ENCODE peak calls at places on chromosome 2, in six cellular contexts. D is activated gamma-delta T cell treated with Interleukin-2 at 50 U/mL for 16 hours, B is T follicular helper cell, Z is HEK293T, R is WTC11, T is NCI-H345. K is an unnamed sample.

GRCh38 chr2:28716265-28716865 is 35.3 kb upstream of the PPP1CB start:
- DNase-seq in D (no peak), B (no peak), Z (peak), R (no peak), T (peak), K (peak)

GRCh38 chr2:109554758-109555157 is 59.0 kb downstream of the SEPTIN10 start:
- DNase-seq in D (no peak), B (no peak), Z (no peak), R (no peak), T (no peak), K (no peak)

GRCh38 chr2:191233533-191233932 is 11.7 kb upstream of the MYO1B start:
- DNase-seq in D (no peak), B (no peak), Z (no peak), R (no peak), T (no peak), K (no peak)

GRCh38 chr2:70211595-70211994 is 20.8 kb upstream of the C2orf42 start:
- DNase-seq in D (no peak), B (no peak), Z (no peak), R (no peak), T (no peak), K (no peak)

GRCh38 chr2:65278450-65279030 is 50.9 kb downstream of the ACTR2 start:
- DNase-seq in D (no peak), B (no peak), Z (no peak), R (no peak), T (no peak), K (no peak)

GRCh38 chr2:230893338-230893737 is 28.6 kb downstream of the ITM2C start:
- DNase-seq in D (no peak), B (no peak), Z (no peak), R (no peak), T (no peak), K (no peak)

GRCh38 chr2:95359035-95359434 is 43.5 kb upstream of the FAHD2A start:
- DNase-seq in D (no peak), B (no peak), Z (no peak), R (no peak), T (no peak), K (no peak)

GRCh38 chr2:205403244-205403845 is 279.0 kb upstream of the NRP2 start:
- DNase-seq in D (no peak), B (no peak), Z (no peak), R (no peak), T (no peak), K (no peak)

GRCh38 chr2:72745679-72746368 is 80.0 kb downstream of the EXOC6B start:
- DNase-seq in D (no peak), B (no peak), Z (peak), R (no peak), T (peak), K (peak)

GRCh38 chr2:131724019-131724418 is 196.3 kb downstream of the CCDC74A start:
- DNase-seq in D (no peak), B (no peak), Z (no peak), R (peak), T (no peak), K (no peak)

GRCh38 chr2:69890881-69891280 is 2.9 kb upstream of the SNRNP27 start:
- DNase-seq in D (no peak), B (no peak), Z (no peak), R (no peak), T (no peak), K (no peak)

GRCh38 chr2:3661149-3661660 is 3.2 kb downstream of the ALLC start:
- DNase-seq in D (no peak), B (no peak), Z (no peak), R (no peak), T (no peak), K (no peak)

GRCh38 chr2:106147665-106148064 is 46.4 kb downstream of the UXS1 start:
- DNase-seq in D (no peak), B (no peak), Z (no peak), R (no peak), T (no peak), K (no peak)

GRCh38 chr2:38376346-38376682 is 759 bp downstream of the ATL2 start:
- DNase-seq in D (peak), B (no peak), Z (no peak), R (no peak), T (peak), K (peak)

GRCh38 chr2:168699834-168700417 is 102.5 kb upstream of the NOSTRIN start:
- DNase-seq in D (no peak), B (no peak), Z (no peak), R (no peak), T (peak), K (peak)

GRCh38 chr2:105721991-105722511 is 22.7 kb upstream of the NCK2 start:
- DNase-seq in D (no peak), B (no peak), Z (no peak), R (no peak), T (no peak), K (no peak)

GRCh38 chr2:173191601-173192000 is 116.0 kb downstream of the MAP3K20 start:
- DNase-seq in D (no peak), B (no peak), Z (no peak), R (no peak), T (no peak), K (no peak)

GRCh38 chr2:43484323-43484930 is 111.4 kb downstream of the THADA start:
- DNase-seq in D (no peak), B (no peak), Z (peak), R (no peak), T (peak), K (peak)

GRCh38 chr2:2057125-2057721 is 273.9 kb downstream of the MYT1L start:
- DNase-seq in D (peak), B (peak), Z (peak), R (peak), T (peak), K (no peak)

GRCh38 chr2:207046642-207047213 is 107.4 kb downstream of the CPO start:
- DNase-seq in D (peak), B (no peak), Z (no peak), R (no peak), T (peak), K (no peak)

GRCh38 chr2:96954490-96954846 is 31.9 kb downstream of the FAM178B start:
- DNase-seq in D (no peak), B (no peak), Z (no peak), R (no peak), T (peak), K (no peak)

GRCh38 chr2:69171829-69172228 is 158.8 kb downstream of the ANTXR1 start:
- DNase-seq in D (no peak), B (no peak), Z (no peak), R (no peak), T (no peak), K (no peak)

GRCh38 chr2:233358335-233358734 is 4.0 kb downstream of the DGKD start:
- DNase-seq in D (no peak), B (no peak), Z (no peak), R (no peak), T (no peak), K (no peak)

GRCh38 chr2:26177122-26177521 is 4.2 kb downstream of the GAREM2 start:
- DNase-seq in D (no peak), B (no peak), Z (no peak), R (no peak), T (no peak), K (no peak)

GRCh38 chr2:239208470-239209180 is 192.2 kb downstream of the HDAC4 start:
- DNase-seq in D (no peak), B (no peak), Z (no peak), R (no peak), T (peak), K (no peak)

GRCh38 chr2:239824866-239825704 is 200.1 kb downstream of the NDUFA10 start:
- DNase-seq in D (no peak), B (no peak), Z (no peak), R (peak), T (no peak), K (no peak)

GRCh38 chr2:126852361-126852760 is 46.3 kb upstream of the TEX51 start:
- DNase-seq in D (no peak), B (no peak), Z (no peak), R (no peak), T (no peak), K (no peak)

GRCh38 chr2:220648628-220649027 is 923.5 kb downstream of the EPHA4 start:
- DNase-seq in D (no peak), B (no peak), Z (no peak), R (no peak), T (no peak), K (no peak)

GRCh38 chr2:28352726-28353125 is 39.9 kb upstream of the FOSL2 start:
- DNase-seq in D (no peak), B (no peak), Z (no peak), R (no peak), T (no peak), K (no peak)

GRCh38 chr2:70626254-70626990 is 72.8 kb upstream of the TGFA start:
- DNase-seq in D (no peak), B (no peak), Z (no peak), R (peak), T (no peak), K (no peak)

GRCh38 chr2:173090973-173091660 is 15.5 kb downstream of the MAP3K20 start:
- DNase-seq in D (no peak), B (no peak), Z (no peak), R (no peak), T (no peak), K (no peak)

GRCh38 chr2:100142393-100142792 is at the start of gene AFF3:
- DNase-seq in D (peak), B (no peak), Z (no peak), R (no peak), T (no peak), K (no peak)

GRCh38 chr2:168246483-168247340 is 683 bp downstream of the STK39 start:
- DNase-seq in D (peak), B (peak), Z (peak), R (peak), T (peak), K (no peak)